ENCODE peak calls at places on chromosome 21, in ten cellular contexts. F is mesendoderm; X is CD4-positive, alpha-beta memory T cell; Q is neuronal stem cell; N is Peyer's patch; E is esophagus squamous epithelium; O is trophoblast cell; U is upper lobe of right lung; B is body of pancreas; V is psoas muscle. G is an unnamed sample. For H3K4me1, the result is how much of the 10 kb centered on the place peaks cover.

GRCh38 chr21:16590658-16591057 is 860.9 kb downstream of the USP25 start:
- DNase-seq in Q (no peak), N (no peak), U (no peak), X (no peak), E (no peak), B (no peak), O (no peak), V (no peak), F (no peak), G (no peak)

GRCh38 chr21:27683292-27683691 is 716.4 kb upstream of the ADAMTS5 start:
- DNase-seq in B (no peak), U (no peak), O (no peak), X (no peak), E (no peak), F (no peak), Q (no peak), N (no peak), V (no peak), G (no peak)

GRCh38 chr21:17900281-17900989 is 81.3 kb upstream of the C21orf91 start:
- DNase-seq in Q (no peak), E (no peak), F (peak), N (no peak), X (peak), B (no peak), V (no peak), U (no peak), O (peak), G (no peak)

GRCh38 chr21:39208624-39209333 is 25.5 kb upstream of the PSMG1 start:
- DNase-seq in X (no peak), F (peak), Q (no peak), U (no peak), V (no peak), N (no peak), E (no peak), B (no peak), O (peak), G (peak)

GRCh38 chr21:33231526-33231925 is 1.8 kb downstream of the IFNAR2 start:
- DNase-seq in B (no peak), X (no peak), U (no peak), F (no peak), V (no peak), O (no peak), N (no peak), Q (no peak), E (no peak), G (no peak)

GRCh38 chr21:28421716-28422480 is 570.8 kb downstream of the LTN1 start:
- DNase-seq in F (no peak), B (no peak), Q (no peak), U (no peak), N (no peak), X (no peak), V (no peak), E (no peak), O (peak), G (no peak)

GRCh38 chr21:25850126-25850831 is 115.5 kb downstream of the GABPA start:
- DNase-seq in U (no peak), Q (no peak), E (no peak), B (no peak), N (no peak), X (no peak), F (no peak), V (no peak), O (no peak), G (no peak)

GRCh38 chr21:29265690-29266479 is 32.8 kb upstream of the BACH1 start:
- DNase-seq in B (no peak), V (no peak), N (no peak), U (no peak), F (peak), O (no peak), X (no peak), Q (no peak), E (no peak), G (no peak)

GRCh38 chr21:30336596-30336995 is 898 bp downstream of the KRTAP27-1 start:
- DNase-seq in B (no peak), X (no peak), O (peak), F (no peak), V (no peak), Q (no peak), N (no peak), U (no peak), E (no peak), G (no peak)

GRCh38 chr21:15122241-15122640 is 57.4 kb upstream of the NRIP1 start:
- DNase-seq in Q (no peak), O (no peak), N (no peak), X (no peak), U (no peak), B (peak), V (peak), E (no peak), F (no peak), G (no peak)

GRCh38 chr21:30463713-30464112 is 16.5 kb downstream of the KRTAP19-1 start:
- DNase-seq in N (no peak), X (no peak), B (no peak), O (peak), V (no peak), Q (no peak), F (peak), E (no peak), U (no peak), G (no peak)

GRCh38 chr21:15730484-15731242 is 881 bp downstream of the USP25 start:
- DNase-seq in F (peak), U (no peak), B (no peak), O (peak), X (peak), Q (peak), E (no peak), N (no peak), V (peak), G (peak)

GRCh38 chr21:35051287-35051818 is 2.3 kb upstream of the RUNX1 start:
- DNase-seq in B (peak), Q (peak), U (peak), F (peak), O (peak), E (peak), N (peak), V (peak), X (peak), G (peak)

GRCh38 chr21:34690041-34690792 is 21.4 kb downstream of the CLIC6 start:
- DNase-seq in V (no peak), X (no peak), Q (no peak), O (peak), F (no peak), N (no peak), E (no peak), B (no peak), U (no peak), G (peak)

GRCh38 chr21:15063821-15064575 is 802 bp downstream of the NRIP1 start:
- DNase-seq in U (peak), E (no peak), Q (no peak), F (peak), X (no peak), V (peak), N (peak), B (peak), O (peak), G (peak)

GRCh38 chr21:42733037-42733632 is 79.7 kb downstream of the PDE9A start:
- DNase-seq in F (no peak), O (peak), B (no peak), V (no peak), E (no peak), X (no peak), Q (no peak), U (no peak), N (peak), G (no peak)

GRCh38 chr21:42731264-42732032 is 78.0 kb downstream of the PDE9A start:
- DNase-seq in E (no peak), Q (no peak), X (no peak), F (no peak), U (no peak), N (peak), O (no peak), V (no peak), B (no peak), G (peak)

GRCh38 chr21:42733874-42734273 is 80.5 kb downstream of the PDE9A start:
- DNase-seq in V (no peak), F (no peak), B (no peak), U (no peak), N (peak), Q (no peak), X (no peak), O (no peak), E (no peak), G (no peak)

GRCh38 chr21:42734323-42734971 is 81.0 kb downstream of the PDE9A start:
- DNase-seq in V (no peak), F (no peak), U (no peak), B (no peak), O (no peak), E (no peak), Q (no peak), N (peak), X (no peak), G (no peak)

GRCh38 chr21:42732033-42732410 is 78.6 kb downstream of the PDE9A start:
- DNase-seq in Q (no peak), U (no peak), B (no peak), E (no peak), X (no peak), F (no peak), N (peak), O (no peak), V (no peak), G (no peak)
- H3K4me1 ChIP-seq in Q (under half), U (under half), B (under half), E (under half), X (under half), F (under half), N (under half), O (under half), V (under half), G (under half)

DNA sequence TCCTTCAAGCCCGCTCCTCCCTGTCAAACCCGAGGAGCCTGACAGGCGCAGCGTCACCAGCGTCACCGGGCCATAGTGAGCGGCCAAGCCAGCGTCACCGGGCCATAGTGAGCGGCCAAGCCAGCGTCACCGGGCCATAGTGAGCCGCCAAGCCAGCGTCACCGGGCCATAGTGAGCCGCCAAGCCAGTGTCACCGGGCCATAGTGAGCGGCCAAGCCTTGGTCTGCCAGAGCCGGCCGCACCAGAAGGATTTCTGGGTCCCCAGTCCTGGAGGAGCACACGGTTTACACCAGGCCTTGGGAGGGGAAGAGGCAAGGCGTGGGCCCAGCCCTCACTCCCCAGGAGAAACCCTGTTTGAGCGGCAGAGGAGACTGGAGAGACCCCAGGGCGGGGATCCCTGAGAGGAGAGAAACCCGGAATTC is 39.8 kb upstream of the COL18A1 start:
- DNase-seq in Q (no peak), V (peak), F (no peak), E (no peak), B (no peak), O (no peak), U (no peak), X (no peak), N (no peak), G (no peak)
- H3K4me1 ChIP-seq in Q (under half), V (under half), F (under half), E (under half), B (under half), O (half or more), U (under half), X (under half), N (under half), G (under half)

GRCh38 chr21:45296638-45297037 is 8.9 kb upstream of the POFUT2 start:
- DNase-seq in V (no peak), Q (no peak), B (no peak), N (no peak), U (no peak), X (no peak), E (no peak), F (no peak), O (no peak), G (no peak)
- H3K4me1 ChIP-seq in V (under half), Q (under half), B (under half), N (under half), U (half or more), X (under half), E (under half), F (under half), O (half or more), G (under half)

GRCh38 chr21:42252778-42253340 is 33.9 kb downstream of the ABCG1 start:
- DNase-seq in B (peak), N (no peak), O (no peak), X (no peak), V (peak), U (no peak), F (no peak), Q (no peak), E (no peak), G (no peak)

GRCh38 chr21:42251654-42252053 is 32.7 kb downstream of the ABCG1 start:
- DNase-seq in E (no peak), X (no peak), N (no peak), U (no peak), F (no peak), B (no peak), O (no peak), Q (no peak), V (peak), G (no peak)

GRCh38 chr21:42250422-42251403 is 31.8 kb downstream of the ABCG1 start:
- DNase-seq in N (no peak), V (peak), Q (no peak), B (no peak), U (no peak), E (no peak), F (no peak), X (no peak), O (no peak), G (no peak)

GRCh38 chr21:42253466-42253865 is 34.5 kb downstream of the ABCG1 start:
- DNase-seq in V (peak), O (no peak), F (no peak), E (no peak), X (no peak), N (no peak), B (no peak), Q (no peak), U (no peak), G (no peak)

DNA sequence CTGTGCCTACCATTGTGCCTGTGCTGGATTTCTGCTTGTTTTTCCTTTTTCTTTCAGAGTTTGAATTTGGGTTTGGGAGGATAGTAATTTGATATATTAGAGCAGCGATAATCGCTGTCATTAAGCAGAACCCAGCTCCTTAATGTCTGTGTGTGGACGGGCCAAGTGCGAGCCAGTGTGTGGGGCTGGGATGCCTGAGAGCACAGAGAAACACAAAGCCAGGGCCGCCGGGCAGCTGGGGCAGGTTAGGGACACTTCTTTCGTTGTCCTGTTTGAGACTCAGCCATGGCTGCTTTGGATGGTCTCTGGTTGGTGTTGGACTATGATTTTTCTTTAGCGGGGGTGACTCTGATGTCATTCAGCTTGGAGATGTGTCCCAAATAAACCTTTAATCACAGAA is 33.3 kb downstream of the ABCG1 start:
- DNase-seq in V (peak), E (no peak), F (no peak), Q (no peak), O (no peak), U (no peak), N (no peak), X (no peak), B (no peak), G (no peak)
- H3K4me1 ChIP-seq in V (under half), E (under half), F (under half), Q (under half), O (under half), U (under half), N (under half), X (under half), B (under half), G (under half)

GRCh38 chr21:37405629-37406028 is 39.1 kb downstream of the DYRK1A start:
- DNase-seq in U (no peak), F (no peak), N (no peak), X (no peak), Q (no peak), E (no peak), O (no peak), B (no peak), V (no peak), G (no peak)

GRCh38 chr21:37412603-37413360 is 46.2 kb downstream of the DYRK1A start:
- DNase-seq in N (no peak), O (peak), E (no peak), Q (no peak), U (no peak), B (no peak), X (no peak), F (peak), V (no peak), G (no peak)

GRCh38 chr21:37407719-37408455 is 41.3 kb downstream of the DYRK1A start:
- DNase-seq in O (no peak), U (no peak), X (no peak), N (no peak), F (no peak), V (no peak), Q (no peak), E (no peak), B (no peak), G (no peak)

GRCh38 chr21:37410639-37411038 is 44.1 kb downstream of the DYRK1A start:
- DNase-seq in N (no peak), U (no peak), Q (no peak), E (no peak), O (no peak), F (no peak), V (no peak), X (no peak), B (no peak), G (no peak)

DNA sequence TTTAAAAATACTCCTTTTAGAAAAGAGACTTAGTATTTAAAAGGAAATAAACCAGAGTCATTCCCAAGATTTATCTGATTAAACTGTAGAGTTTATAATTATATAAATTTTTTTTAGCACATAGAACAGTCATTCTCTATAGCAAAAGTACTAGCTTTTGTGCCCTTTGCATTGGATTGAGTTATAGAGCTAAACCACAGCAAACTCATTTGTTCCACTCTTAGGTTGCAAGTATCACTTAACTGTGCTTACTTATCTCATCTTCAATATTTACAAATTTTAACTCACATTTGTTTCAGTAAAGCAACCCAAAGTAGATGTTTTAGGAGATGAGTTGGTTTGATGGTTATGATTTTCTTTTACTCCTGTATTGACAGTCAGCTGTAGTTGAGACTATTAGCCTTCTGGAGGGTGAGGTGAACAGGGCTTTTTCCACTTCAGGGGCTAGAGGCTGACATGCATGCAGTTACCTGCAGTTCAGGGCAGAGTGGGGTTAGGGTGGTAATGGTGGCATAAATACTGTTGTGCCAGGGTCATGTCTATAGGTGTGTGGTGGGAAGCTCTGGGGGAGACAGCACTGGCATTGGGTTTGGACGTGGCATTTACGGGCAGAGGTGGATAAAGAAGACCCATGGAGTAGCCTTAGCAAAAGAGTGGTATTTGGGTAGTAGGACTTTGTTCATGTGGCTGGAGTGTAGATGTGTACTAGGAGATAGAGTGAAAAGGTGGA is 42.1 kb downstream of the DYRK1A start:
- DNase-seq in O (no peak), N (no peak), F (no peak), U (no peak), V (no peak), E (no peak), Q (no peak), B (no peak), X (no peak), G (no peak)
- H3K4me1 ChIP-seq in O (under half), N (under half), F (under half), U (under half), V (half or more), E (under half), Q (under half), B (half or more), X (half or more), G (under half)

DNA sequence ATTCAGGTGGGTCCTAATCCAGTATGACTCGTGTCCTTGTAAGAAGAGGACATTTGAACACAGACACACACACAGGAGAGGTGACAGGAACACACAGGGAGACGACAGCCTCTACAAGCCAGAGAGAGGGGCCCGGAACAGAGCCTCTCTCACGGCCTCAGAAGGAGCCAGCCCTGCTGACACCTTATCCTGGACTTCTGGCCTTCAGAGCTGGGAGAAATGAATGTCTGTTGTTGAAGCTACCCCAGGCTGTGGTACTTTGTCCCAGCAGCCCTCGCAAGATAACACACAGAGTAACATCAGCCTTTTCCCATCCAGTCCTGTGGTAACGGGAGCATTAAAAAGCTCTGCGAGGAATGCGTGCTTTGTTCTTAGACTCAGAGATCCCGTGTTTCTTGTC is 131.1 kb downstream of the SIM2 start:
- DNase-seq in U (no peak), N (no peak), X (no peak), V (no peak), O (no peak), Q (no peak), E (no peak), B (no peak), F (no peak), G (no peak)
- H3K4me1 ChIP-seq in U (under half), N (under half), X (under half), V (under half), O (under half), Q (under half), E (under half), B (under half), F (under half), G (under half)

GRCh38 chr21:37458669-37459276 is 92.2 kb downstream of the DYRK1A start:
- DNase-seq in B (no peak), O (peak), V (no peak), X (no peak), E (no peak), N (no peak), F (peak), U (no peak), Q (no peak), G (no peak)

GRCh38 chr21:37460196-37460595 is 93.6 kb downstream of the DYRK1A start:
- DNase-seq in X (no peak), E (no peak), U (no peak), V (no peak), N (no peak), F (peak), Q (peak), B (no peak), O (peak), G (no peak)

GRCh38 chr21:37462087-37462861 is 95.7 kb downstream of the DYRK1A start:
- DNase-seq in B (no peak), O (no peak), E (no peak), N (no peak), V (no peak), Q (no peak), U (no peak), F (peak), X (no peak), G (no peak)

GRCh38 chr21:37461494-37461893 is 94.9 kb downstream of the DYRK1A start:
- DNase-seq in Q (no peak), E (no peak), N (no peak), B (no peak), O (no peak), X (peak), U (no peak), V (no peak), F (no peak), G (no peak)

DNA sequence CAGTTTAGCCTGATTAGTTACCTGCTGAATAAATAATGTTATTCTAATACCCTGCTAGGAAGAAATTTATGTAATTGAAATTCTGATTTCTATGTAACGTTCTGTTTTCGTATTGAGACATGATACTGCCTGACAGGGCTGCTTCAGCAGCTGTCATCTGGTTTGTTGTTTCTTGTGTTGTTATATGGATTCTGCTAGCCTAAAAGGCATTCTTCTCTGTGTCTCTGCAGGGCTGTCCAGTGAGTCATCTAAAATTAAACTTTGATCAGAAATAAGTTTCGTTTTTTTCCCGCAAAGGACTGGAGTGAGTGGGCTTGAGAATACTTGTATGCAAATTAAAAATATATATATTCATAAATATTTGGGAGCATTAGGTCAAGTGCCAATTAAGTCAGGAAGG is 93.0 kb downstream of the DYRK1A start:
- DNase-seq in X (no peak), Q (no peak), E (no peak), O (peak), V (no peak), U (no peak), N (no peak), B (no peak), F (no peak), G (no peak)
- H3K4me1 ChIP-seq in X (half or more), Q (under half), E (under half), O (under half), V (half or more), U (half or more), N (under half), B (half or more), F (under half), G (under half)

G was measured in colonic mucosa.